ENCODE peak calls at places on chromosomes 7 and 10, in four cellular contexts. R is BE2C; Y is central memory CD4-positive, alpha-beta T cell; J is psoas muscle. Q is an unnamed sample.

GRCh38 chr10:90181251-90181691 is 479.9 kb downstream of the KIF20B start:
- DNase-seq in J (no peak), R (no peak), Y (no peak), Q (peak)

GRCh38 chr10:129157185-129157584 is 309.9 kb upstream of the MGMT start:
- DNase-seq in J (no peak), Y (no peak), R (no peak), Q (no peak)

GRCh38 chr10:128774979-128775378 is 648.8 kb upstream of the MKI67 start:
- DNase-seq in J (no peak), R (no peak), Y (no peak), Q (no peak)

GRCh38 chr10:4240641-4241197 is 455.7 kb upstream of the KLF6 start:
- DNase-seq in Y (no peak), R (no peak), J (no peak), Q (peak)

GRCh38 chr7:127792528-127793342 is 140.7 kb downstream of the SND1 start:
- DNase-seq in R (peak), Y (no peak), J (no peak), Q (peak)

GRCh38 chr10:44571701-44572100 is 186.8 kb upstream of the CXCL12 start:
- DNase-seq in Y (no peak), J (no peak), R (no peak), Q (peak)

GRCh38 chr10:71603190-71603589 is 116.4 kb downstream of the C10orf105 start:
- DNase-seq in Y (no peak), J (no peak), R (no peak), Q (no peak)

GRCh38 chr7:70923086-70923845 is 208.7 kb upstream of the GALNT17 start:
- DNase-seq in Y (no peak), R (no peak), J (no peak), Q (no peak)

GRCh38 chr7:54546081-54546985 is 4.2 kb downstream of the VSTM2A start:
- DNase-seq in Y (no peak), J (no peak), R (peak), Q (no peak)

GRCh38 chr10:78410046-78410965 is 376.6 kb downstream of the RPS24 start:
- DNase-seq in J (no peak), Y (no peak), R (no peak), Q (no peak)

GRCh38 chr10:108323274-108323798 is 1158.8 kb upstream of the SORCS1 start:
- DNase-seq in R (no peak), J (no peak), Y (no peak), Q (no peak)

GRCh38 chr10:1050555-1050954 is 1.6 kb upstream of the IDI1 start:
- DNase-seq in R (no peak), J (no peak), Y (peak), Q (no peak)

GRCh38 chr10:56547163-56547562 is 186.1 kb upstream of the ZWINT start:
- DNase-seq in R (peak), Y (no peak), J (no peak), Q (no peak)

GRCh38 chr10:62502995-62503613 is 128.9 kb downstream of the ZNF365 start:
- DNase-seq in J (no peak), R (no peak), Y (no peak), Q (no peak)

GRCh38 chr10:95601116-95601719 is 40.0 kb upstream of the SORBS1 start:
- DNase-seq in R (peak), J (peak), Y (peak), Q (peak)

GRCh38 chr10:104622598-104623209 is 18.4 kb upstream of the SORCS3 start:
- DNase-seq in Y (no peak), J (no peak), R (no peak), Q (peak)

GRCh38 chr7:11474902-11475585 is 357.0 kb downstream of the THSD7A start:
- DNase-seq in J (no peak), Y (no peak), R (no peak), Q (no peak)

GRCh38 chr7:106354822-106355221 is 70.0 kb upstream of the NAMPT start:
- DNase-seq in R (peak), J (no peak), Y (no peak), Q (no peak)

GRCh38 chr10:126906704-126907422 is 1.6 kb downstream of the DOCK1 start:
- DNase-seq in Y (no peak), J (no peak), R (no peak), Q (no peak)

GRCh38 chr10:98415710-98416077 is 712 bp upstream of the PYROXD2 start:
- DNase-seq in Y (no peak), J (no peak), R (peak), Q (no peak)

GRCh38 chr7:55641273-55641691 is 69.0 kb upstream of the VOPP1 start:
- DNase-seq in Y (peak), J (no peak), R (peak), Q (peak)

GRCh38 chr10:43904301-43904700 is 255.6 kb upstream of the ZNF32 start:
- DNase-seq in Y (no peak), J (no peak), R (no peak), Q (no peak)

GRCh38 chr7:13105209-13105608 is 417.8 kb downstream of the ARL4A start:
- DNase-seq in Y (no peak), R (no peak), J (no peak), Q (no peak)

GRCh38 chr7:94972296-94972695 is 64.9 kb downstream of the PPP1R9A start:
- DNase-seq in R (no peak), Y (no peak), J (no peak), Q (peak)

GRCh38 chr10:96565774-96566173 is 21.0 kb downstream of the TM9SF3 start:
- DNase-seq in R (no peak), J (no peak), Y (no peak), Q (peak)

GRCh38 chr10:103835121-103836045 is 20.0 kb downstream of the SH3PXD2A start:
- DNase-seq in J (peak), Y (no peak), R (no peak), Q (no peak)